ENCODE peak calls at places on chromosomes 7 and 10, in seven cellular contexts. One of them, this sample, is unnamed.

GRCh38 chr10:110808619-110809018 is 63.1 kb upstream of the PDCD4 start:
- DNase-seq in prostate gland: no peak
- DNase-seq in HTR-8/SVneo: no peak
- DNase-seq in neural progenitor cell: no peak
- DNase-seq in adrenal gland: no peak
- DNase-seq in epithelial cell of esophagus: no peak
- DNase-seq in A549: no peak
- DNase-seq in this sample: no peak

GRCh38 chr7:120272261-120272895 is 597 bp upstream of the KCND2 start:
- DNase-seq in HTR-8/SVneo: peak; percentile 12
- DNase-seq in neural progenitor cell: peak; percentile 81
- DNase-seq in adrenal gland: no peak
- DNase-seq in A549: peak; percentile 47
- DNase-seq in epithelial cell of esophagus: peak; percentile 66
- DNase-seq in prostate gland: no peak
- DNase-seq in this sample: peak; percentile 47

GRCh38 chr7:98178321-98178720 is 32.9 kb upstream of the BHLHA15 start:
- DNase-seq in neural progenitor cell: no peak
- DNase-seq in A549: no peak
- DNase-seq in adrenal gland: no peak
- DNase-seq in epithelial cell of esophagus: peak; percentile 72
- DNase-seq in HTR-8/SVneo: no peak
- DNase-seq in prostate gland: peak; percentile 97
- DNase-seq in this sample: peak; percentile 30

GRCh38 chr7:121505021-121505420 is 108.9 kb upstream of the FAM3C start:
- DNase-seq in prostate gland: no peak
- DNase-seq in adrenal gland: no peak
- DNase-seq in neural progenitor cell: no peak
- DNase-seq in HTR-8/SVneo: no peak
- DNase-seq in epithelial cell of esophagus: no peak
- DNase-seq in A549: no peak
- DNase-seq in this sample: peak; percentile 42

GRCh38 chr7:75957021-75957736 is 37.2 kb downstream of the TMEM120A start:
- DNase-seq in A549: no peak
- DNase-seq in epithelial cell of esophagus: peak; percentile 46
- DNase-seq in neural progenitor cell: peak; percentile 59
- DNase-seq in adrenal gland: no peak
- DNase-seq in HTR-8/SVneo: no peak
- DNase-seq in prostate gland: no peak
- DNase-seq in this sample: no peak

GRCh38 chr10:129768437-129769355 is 195.4 kb downstream of the EBF3 start:
- DNase-seq in prostate gland: no peak
- DNase-seq in HTR-8/SVneo: no peak
- DNase-seq in A549: no peak
- DNase-seq in neural progenitor cell: peak; percentile 72
- DNase-seq in epithelial cell of esophagus: no peak
- DNase-seq in adrenal gland: peak; percentile 7
- DNase-seq in this sample: no peak

GRCh38 chr7:134632052-134632451 is 14.6 kb upstream of the BPGM start:
- DNase-seq in neural progenitor cell: no peak
- DNase-seq in HTR-8/SVneo: no peak
- DNase-seq in adrenal gland: no peak
- DNase-seq in prostate gland: no peak
- DNase-seq in A549: no peak
- DNase-seq in epithelial cell of esophagus: no peak
- DNase-seq in this sample: no peak

GRCh38 chr7:138407792-138408191 is 52.3 kb upstream of the TRIM24 start:
- DNase-seq in A549: no peak
- DNase-seq in HTR-8/SVneo: no peak
- DNase-seq in adrenal gland: no peak
- DNase-seq in epithelial cell of esophagus: no peak
- DNase-seq in neural progenitor cell: no peak
- DNase-seq in prostate gland: no peak
- DNase-seq in this sample: no peak

GRCh38 chr7:49791089-49791741 is 17.8 kb downstream of the VWC2 start:
- DNase-seq in neural progenitor cell: peak; percentile 76
- DNase-seq in prostate gland: no peak
- DNase-seq in A549: peak; percentile 6
- DNase-seq in HTR-8/SVneo: no peak
- DNase-seq in epithelial cell of esophagus: peak; percentile 40
- DNase-seq in adrenal gland: no peak
- DNase-seq in this sample: no peak

GRCh38 chr10:361203-362135 is 226.2 kb downstream of the ZMYND11 start:
- DNase-seq in A549: no peak
- DNase-seq in neural progenitor cell: peak; percentile 21
- DNase-seq in HTR-8/SVneo: no peak
- DNase-seq in epithelial cell of esophagus: no peak
- DNase-seq in prostate gland: no peak
- DNase-seq in adrenal gland: no peak
- DNase-seq in this sample: no peak

GRCh38 chr10:3803295-3803883 is 18.4 kb upstream of the KLF6 start:
- DNase-seq in HTR-8/SVneo: no peak
- DNase-seq in neural progenitor cell: no peak
- DNase-seq in adrenal gland: no peak
- DNase-seq in A549: no peak
- DNase-seq in epithelial cell of esophagus: peak; percentile 72
- DNase-seq in prostate gland: no peak
- DNase-seq in this sample: no peak

GRCh38 chr10:23693398-23693797 is 254.5 kb downstream of the OTUD1 start:
- DNase-seq in A549: no peak
- DNase-seq in neural progenitor cell: peak; percentile 80
- DNase-seq in epithelial cell of esophagus: peak; percentile 6
- DNase-seq in prostate gland: peak; percentile 15
- DNase-seq in HTR-8/SVneo: no peak
- DNase-seq in adrenal gland: no peak
- DNase-seq in this sample: no peak

GRCh38 chr10:112332509-112333228 is 41.2 kb upstream of the ACSL5 start:
- DNase-seq in epithelial cell of esophagus: no peak
- DNase-seq in prostate gland: peak; percentile 22
- DNase-seq in HTR-8/SVneo: no peak
- DNase-seq in neural progenitor cell: no peak
- DNase-seq in A549: no peak
- DNase-seq in adrenal gland: no peak
- DNase-seq in this sample: no peak

GRCh38 chr7:99404235-99404976 is 4.0 kb downstream of the PDAP1 start:
- DNase-seq in epithelial cell of esophagus: peak; percentile 33
- DNase-seq in adrenal gland: peak; percentile 52
- DNase-seq in neural progenitor cell: no peak
- DNase-seq in HTR-8/SVneo: no peak
- DNase-seq in prostate gland: no peak
- DNase-seq in A549: no peak
- DNase-seq in this sample: no peak

GRCh38 chr10:70355234-70356021 is 27.0 kb downstream of the LRRC20 start:
- DNase-seq in HTR-8/SVneo: no peak
- DNase-seq in epithelial cell of esophagus: no peak
- DNase-seq in A549: no peak
- DNase-seq in neural progenitor cell: peak; percentile 82
- DNase-seq in adrenal gland: no peak
- DNase-seq in prostate gland: no peak
- DNase-seq in this sample: no peak

GRCh38 chr10:100101526-100102076 is 19.9 kb upstream of the CPN1 start:
- DNase-seq in neural progenitor cell: no peak
- DNase-seq in epithelial cell of esophagus: peak; percentile 61
- DNase-seq in prostate gland: no peak
- DNase-seq in A549: no peak
- DNase-seq in adrenal gland: no peak
- DNase-seq in HTR-8/SVneo: no peak
- DNase-seq in this sample: no peak

This sample was measured in foreskin keratinocyte.